ENCODE peak calls at places on chromosomes 6 and 20, in ten cellular contexts. J is left lung; D is CD4-positive, alpha-beta T cell; T is PC-9; X is endothelial cell of umbilical vein; O is dorsolateral prefrontal cortex; G is A549; Q is HCT116; W is left ventricle myocardium inferior; K is tibial nerve. E is an unnamed sample.

GRCh38 chr6:112180095-112180820 is 74.1 kb downstream of the LAMA4 start:
- DNase-seq in W (no peak), J (no peak), Q (peak), T (peak), O (no peak), G (peak), X (peak), K (no peak), D (peak), E (no peak)

GRCh38 chr6:97497713-97498331 is 214.8 kb upstream of the MMS22L start:
- DNase-seq in W (peak), J (peak), O (peak), Q (peak), X (peak), T (peak), G (peak), K (peak), D (peak), E (peak)

GRCh38 chr6:52976149-52976548 is 18.9 kb downstream of the GSTA4 start:
- DNase-seq in J (no peak), D (no peak), X (no peak), T (no peak), G (no peak), O (no peak), W (no peak), K (no peak), Q (no peak), E (no peak)

GRCh38 chr6:107113460-107114212 is 1.7 kb downstream of the BEND3 start:
- DNase-seq in D (peak), T (no peak), K (no peak), W (no peak), O (no peak), Q (no peak), G (no peak), J (no peak), X (no peak), E (no peak)

GRCh38 chr6:422423-423061 is 31.0 kb downstream of the IRF4 start:
- DNase-seq in T (peak), W (no peak), Q (no peak), J (no peak), K (no peak), G (peak), X (no peak), O (no peak), D (no peak), E (no peak)

GRCh38 chr6:26312501-26313390 is 52.3 kb upstream of the BTN3A2 start:
- DNase-seq in Q (peak), T (peak), G (peak), X (peak), D (peak), J (peak), K (peak), W (peak), O (peak), E (peak)

GRCh38 chr6:52877786-52878185 is 31.7 kb downstream of the GSTA3 start:
- DNase-seq in X (no peak), G (no peak), D (no peak), T (no peak), O (no peak), W (no peak), Q (no peak), J (no peak), K (no peak), E (no peak)

GRCh38 chr20:56443654-56444540 is 24.5 kb upstream of the RTF2 start:
- DNase-seq in X (no peak), T (no peak), J (no peak), Q (no peak), K (no peak), D (no peak), G (no peak), O (no peak), W (peak), E (no peak)

GRCh38 chr20:61938839-61939690 is 126.6 kb downstream of the TAF4 start:
- DNase-seq in O (peak), J (peak), D (no peak), Q (no peak), W (peak), T (no peak), G (no peak), K (no peak), X (no peak), E (no peak)

GRCh38 chr20:33046412-33046811 is 7.3 kb upstream of the BPIFB3 start:
- DNase-seq in J (no peak), Q (no peak), W (no peak), X (no peak), T (no peak), D (no peak), G (no peak), K (no peak), O (no peak), E (no peak)

GRCh38 chr6:38413097-38413800 is 226.5 kb downstream of the BTBD9 start:
- DNase-seq in J (no peak), X (no peak), Q (no peak), D (no peak), O (no peak), T (no peak), G (no peak), K (peak), W (peak), E (no peak)

GRCh38 chr6:5287205-5287965 is 26.1 kb downstream of the FARS2 start:
- DNase-seq in T (peak), X (no peak), J (no peak), K (no peak), W (no peak), G (no peak), O (no peak), Q (no peak), D (no peak), E (no peak)

GRCh38 chr6:112923940-112924587 is 576.9 kb downstream of the RFPL4B start:
- DNase-seq in T (no peak), Q (no peak), G (no peak), O (no peak), K (no peak), W (no peak), X (no peak), J (no peak), D (no peak), E (no peak)

GRCh38 chr20:2820896-2821869 is 5.0 kb downstream of the TMEM239 start:
- DNase-seq in J (no peak), K (no peak), D (no peak), O (no peak), G (no peak), X (no peak), T (no peak), W (no peak), Q (no peak), E (no peak)

GRCh38 chr6:113723182-113723581 is 134.0 kb upstream of the MARCKS start:
- DNase-seq in T (no peak), X (peak), W (no peak), G (no peak), Q (no peak), J (no peak), O (no peak), K (no peak), D (no peak), E (no peak)

GRCh38 chr6:91079939-91080338 is 493.1 kb upstream of the MAP3K7 start:
- DNase-seq in J (no peak), T (no peak), W (no peak), G (no peak), D (no peak), Q (no peak), O (no peak), X (no peak), K (no peak), E (no peak)

GRCh38 chr6:96795481-96795880 is 41.8 kb downstream of the GPR63 start:
- DNase-seq in T (no peak), D (no peak), W (no peak), Q (no peak), J (no peak), O (no peak), G (no peak), K (no peak), X (no peak), E (no peak)

GRCh38 chr6:109239192-109239917 is 142.9 kb downstream of the CD164 start:
- DNase-seq in O (no peak), K (no peak), T (no peak), Q (no peak), X (no peak), G (no peak), D (no peak), J (no peak), W (no peak), E (no peak)

GRCh38 chr6:39980839-39981580 is 46.7 kb upstream of the MOCS1 start:
- DNase-seq in K (peak), J (no peak), W (no peak), T (peak), X (peak), O (no peak), D (no peak), Q (peak), G (peak), E (no peak)

GRCh38 chr6:43076093-43076927 is at the start of gene PTK7:
- DNase-seq in X (peak), O (no peak), T (peak), Q (no peak), W (peak), D (no peak), K (no peak), G (peak), J (peak), E (no peak)

GRCh38 chr6:40948598-40948997 is 90.4 kb downstream of the UNC5CL start:
- DNase-seq in J (no peak), O (no peak), K (no peak), W (no peak), Q (no peak), X (no peak), D (no peak), G (no peak), T (no peak), E (no peak)

GRCh38 chr20:35013421-35014411 is 58.0 kb downstream of the MYH7B start:
- DNase-seq in D (no peak), W (no peak), Q (no peak), O (no peak), J (no peak), T (no peak), X (no peak), K (no peak), G (no peak), E (peak)

GRCh38 chr6:35213824-35214756 is at the start of gene SCUBE3:
- DNase-seq in X (peak), Q (no peak), K (no peak), G (no peak), W (peak), D (peak), T (peak), J (peak), O (no peak), E (no peak)
- TF ChIP-seq CTCF in X (no peak), Q (no peak), K (no peak), G (no peak), W (no peak), D (no peak), T (no peak), J (no peak), O (no peak), E (no peak)

GRCh38 chr6:135895231-135895931 is 43.9 kb downstream of the PDE7B start:
- DNase-seq in J (no peak), K (no peak), Q (no peak), T (no peak), O (no peak), D (no peak), G (no peak), X (no peak), W (no peak), E (no peak)
- H3K27ac ChIP-seq in J (no peak), K (no peak), Q (no peak), T (no peak), O (peak), D (no peak), G (no peak), X (no peak), W (no peak), E (no peak)

GRCh38 chr6:2854394-2854982 is 12.8 kb upstream of the SERPINB1 start:
- DNase-seq in X (peak), K (no peak), W (no peak), D (no peak), O (no peak), J (no peak), G (no peak), Q (no peak), T (no peak), E (no peak)
- TF ChIP-seq CTCF in X (no peak), K (no peak), W (no peak), D (no peak), O (no peak), J (no peak), G (no peak), Q (no peak), T (peak), E (no peak)

GRCh38 chr20:17948442-17948841 is 20.2 kb downstream of the SNX5 start:
- DNase-seq in K (no peak), J (no peak), W (no peak), Q (no peak), O (no peak), G (no peak), D (no peak), X (no peak), T (no peak), E (no peak)
- H3K27ac ChIP-seq in K (no peak), J (no peak), W (no peak), Q (no peak), O (no peak), G (no peak), D (no peak), X (no peak), T (no peak), E (no peak)

GRCh38 chr6:50259903-50260302 is 210.2 kb upstream of the DEFB112 start:
- DNase-seq in T (no peak), G (no peak), O (no peak), D (no peak), X (no peak), W (no peak), J (no peak), K (no peak), Q (no peak), E (no peak)

GRCh38 chr6:50270427-50270826 is 220.7 kb upstream of the DEFB112 start:
- DNase-seq in X (no peak), T (no peak), K (no peak), G (no peak), J (no peak), W (no peak), O (no peak), D (no peak), Q (no peak), E (no peak)

GRCh38 chr6:50264995-50265571 is 215.4 kb upstream of the DEFB112 start:
- DNase-seq in O (no peak), K (no peak), G (no peak), J (no peak), X (no peak), T (no peak), D (no peak), Q (no peak), W (no peak), E (no peak)
- TF ChIP-seq CTCF in O (peak), K (peak), G (no peak), J (no peak), X (no peak), T (peak), D (no peak), Q (no peak), W (no peak), E (no peak)

DNA sequence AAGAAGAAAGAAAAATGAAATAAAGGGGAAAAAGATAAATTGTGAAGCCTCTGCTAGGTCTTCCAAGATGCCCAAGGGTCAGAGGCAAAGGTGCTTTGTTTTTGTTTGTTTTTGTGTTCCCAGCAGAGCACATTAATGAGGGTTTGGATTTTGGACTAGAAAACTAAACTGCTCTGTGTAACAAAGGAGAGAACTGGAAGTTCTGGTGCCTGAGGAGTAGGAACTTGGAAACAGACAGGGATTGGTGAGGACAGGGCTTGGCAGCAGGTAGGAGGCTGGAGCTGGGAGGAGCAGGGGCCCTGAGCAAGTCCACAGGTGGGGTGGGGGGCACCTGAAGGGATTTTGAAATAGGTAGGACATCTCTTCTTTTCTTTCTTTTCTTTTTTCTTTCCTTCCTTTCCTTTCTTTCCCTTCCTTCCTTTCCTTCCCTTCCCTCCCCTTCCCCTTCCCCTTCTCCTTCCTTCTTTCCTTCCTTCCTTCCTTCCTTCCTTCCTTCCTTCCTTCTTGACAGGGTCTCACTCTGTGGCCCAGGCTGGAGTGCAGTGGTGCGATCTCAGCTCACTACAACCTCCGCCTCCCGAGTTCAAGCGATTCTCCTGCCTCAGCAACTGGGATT is 15.3 kb upstream of the ABRACL start:
- DNase-seq in O (no peak), Q (no peak), K (no peak), X (no peak), W (no peak), T (no peak), D (no peak), J (no peak), G (no peak), E (no peak)
- H3K27ac ChIP-seq in O (no peak), Q (no peak), K (no peak), X (no peak), W (peak), T (no peak), D (no peak), J (no peak), G (no peak), E (no peak)

GRCh38 chr6:127538750-127539264 is 19.7 kb upstream of the MTCL3 start:
- DNase-seq in D (no peak), Q (no peak), G (no peak), J (no peak), X (no peak), T (no peak), O (no peak), W (no peak), K (no peak), E (no peak)
- TF ChIP-seq CTCF in D (no peak), Q (no peak), G (no peak), J (no peak), X (no peak), T (no peak), O (no peak), W (no peak), K (no peak), E (no peak)

GRCh38 chr6:14711704-14712397 is 534.0 kb upstream of the JARID2 start:
- DNase-seq in D (no peak), Q (no peak), K (no peak), T (no peak), X (no peak), G (no peak), O (no peak), J (no peak), W (no peak), E (no peak)

GRCh38 chr6:14711056-14711703 is 534.7 kb upstream of the JARID2 start:
- DNase-seq in J (no peak), X (no peak), K (no peak), Q (no peak), W (no peak), T (peak), O (no peak), D (peak), G (peak), E (no peak)

GRCh38 chr6:14709900-14710299 is 536.0 kb upstream of the JARID2 start:
- DNase-seq in K (no peak), O (no peak), W (no peak), Q (no peak), T (no peak), G (no peak), D (no peak), J (no peak), X (no peak), E (no peak)

GRCh38 chr6:14709066-14709670 is 536.7 kb upstream of the JARID2 start:
- DNase-seq in J (no peak), G (no peak), Q (no peak), X (no peak), W (no peak), K (no peak), O (no peak), T (no peak), D (no peak), E (no peak)

GRCh38 chr6:14710421-14710820 is 535.4 kb upstream of the JARID2 start:
- DNase-seq in T (no peak), K (no peak), J (no peak), Q (no peak), X (no peak), O (no peak), G (no peak), W (no peak), D (no peak), E (no peak)
- H3K27ac ChIP-seq in T (peak), K (no peak), J (peak), Q (no peak), X (no peak), O (no peak), G (peak), W (no peak), D (no peak), E (no peak)